ENCODE peak calls at places on chromosomes 11 and 22, in five cellular contexts. M is transverse colon, B is HepG2, S is adrenal gland, I is breast epithelium. H is an unnamed sample.

GRCh38 chr22:32341122-32341740 is 16.4 kb upstream of the RFPL3 start:
- DNase-seq in M (no peak), I (no peak), B (no peak), S (no peak), H (no peak)

GRCh38 chr11:15327786-15328231 is 213.1 kb downstream of the INSC start:
- DNase-seq in B (peak), S (peak), M (peak), I (no peak), H (peak)

GRCh38 chr11:65486570-65487466 is 12.0 kb upstream of the MALAT1 start:
- DNase-seq in I (no peak), S (no peak), M (no peak), B (no peak), H (no peak)

GRCh38 chr11:69667619-69668604 is 7.2 kb downstream of the LTO1 start:
- DNase-seq in S (peak), M (no peak), B (peak), I (no peak), H (no peak)

GRCh38 chr11:33005175-33005574 is 10.5 kb upstream of the DEPDC7 start:
- DNase-seq in I (no peak), M (no peak), S (no peak), B (no peak), H (no peak)

GRCh38 chr11:35007277-35007676 is 90.9 kb downstream of the PDHX start:
- DNase-seq in B (no peak), I (no peak), M (no peak), S (no peak), H (no peak)

GRCh38 chr11:85843929-85844328 is 11.3 kb upstream of the CCDC83 start:
- DNase-seq in M (no peak), S (no peak), B (no peak), I (no peak), H (no peak)

GRCh38 chr11:34194576-34195335 is 89.3 kb downstream of the NAT10 start:
- DNase-seq in S (no peak), B (no peak), M (no peak), I (no peak), H (no peak)

GRCh38 chr22:50443801-50444625 is 30.8 kb downstream of the SBF1 start:
- DNase-seq in M (no peak), B (no peak), S (no peak), I (no peak), H (no peak)

GRCh38 chr22:50688448-50688847 is 15.8 kb downstream of the SHANK3 start:
- DNase-seq in S (no peak), M (no peak), B (no peak), I (no peak), H (no peak)

GRCh38 chr11:69653406-69653960 is 12.5 kb downstream of the CCND1 start:
- DNase-seq in S (no peak), M (no peak), B (no peak), I (no peak), H (no peak)

GRCh38 chr11:88886796-88887195 is 179.0 kb downstream of the GRM5 start:
- DNase-seq in S (no peak), M (peak), I (no peak), B (peak), H (peak)

GRCh38 chr11:118878187-118878586 is 5.5 kb upstream of the CXCR5 start:
- DNase-seq in B (no peak), M (no peak), S (no peak), I (no peak), H (no peak)

GRCh38 chr11:27699242-27699925 is 871 bp downstream of the BDNF start:
- DNase-seq in I (no peak), M (no peak), B (no peak), S (no peak), H (no peak)

GRCh38 chr11:118929496-118930151 is 3.9 kb upstream of the BCL9L start:
- DNase-seq in M (peak), S (peak), B (peak), I (peak), H (peak)

GRCh38 chr11:32435947-32436750 is 810 bp upstream of the WT1 start:
- DNase-seq in B (no peak), M (no peak), S (no peak), I (no peak), H (peak)

GRCh38 chr11:60720460-60720859 is 4.1 kb upstream of the MS4A18 start:
- DNase-seq in I (no peak), M (no peak), B (no peak), S (no peak), H (no peak)

GRCh38 chr11:124865181-124865901 is at the start of gene ROBO3:
- DNase-seq in I (no peak), M (no peak), B (no peak), S (no peak), H (no peak)

GRCh38 chr11:87307101-87307500 is 269.4 kb downstream of the TMEM135 start:
- DNase-seq in B (no peak), I (no peak), S (no peak), M (no peak), H (no peak)

GRCh38 chr22:17817511-17818065 is 43.3 kb upstream of the BID start:
- DNase-seq in I (no peak), M (no peak), B (no peak), S (no peak), H (no peak)

GRCh38 chr11:102293873-102294601 is 23.2 kb upstream of the BIRC3 start:
- DNase-seq in B (peak), I (no peak), M (no peak), S (no peak), H (peak)

GRCh38 chr11:75445315-75445953 is 12.4 kb upstream of the KLHL35 start:
- DNase-seq in I (peak), M (peak), B (peak), S (peak), H (peak)

GRCh38 chr11:19740586-19740985 is 27.9 kb downstream of the NAV2 start:
- DNase-seq in M (no peak), I (no peak), B (no peak), S (no peak), H (no peak)

GRCh38 chr22:41367680-41368542 is 13.8 kb upstream of the TEF start:
- DNase-seq in M (peak), S (peak), I (peak), B (peak), H (no peak)

GRCh38 chr22:38795569-38795968 is 1.6 kb upstream of the DNAL4 start:
- DNase-seq in M (no peak), B (no peak), I (no peak), S (no peak), H (no peak)

GRCh38 chr22:38789606-38790005 is 4.3 kb downstream of the DNAL4 start:
- DNase-seq in M (no peak), S (no peak), I (no peak), B (no peak), H (no peak)

GRCh38 chr22:38792833-38793232 is 1.1 kb downstream of the DNAL4 start:
- DNase-seq in M (no peak), B (no peak), I (no peak), S (no peak), H (no peak)

GRCh38 chr22:38796262-38796957 is 2.5 kb upstream of the DNAL4 start:
- DNase-seq in S (no peak), B (no peak), I (no peak), M (no peak), H (no peak)

GRCh38 chr22:38793721-38794466 is at the start of gene DNAL4:
- DNase-seq in M (peak), I (peak), S (peak), B (peak), H (peak)
- TF ChIP-seq POLR2A in M (peak), I (no peak), S (peak), B (peak), H (peak)

DNA sequence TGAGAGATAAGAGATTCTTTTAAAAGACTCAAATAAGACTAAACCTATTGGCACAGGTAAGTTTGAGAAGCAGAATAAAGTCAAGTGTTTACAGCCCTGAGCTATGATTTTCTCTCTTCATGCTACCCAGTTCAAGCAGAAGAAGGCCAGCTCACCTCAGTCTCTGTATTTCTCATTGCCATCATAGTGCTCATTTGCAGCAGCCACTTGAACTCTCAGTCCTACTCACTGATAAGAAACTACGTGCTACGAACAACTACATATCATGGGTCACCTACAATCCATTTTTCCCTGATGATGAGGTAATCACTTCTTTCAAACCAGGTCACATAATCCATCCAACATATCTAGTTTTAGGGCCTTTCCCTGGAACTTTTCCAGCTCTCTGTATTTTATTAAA is 617.5 kb downstream of the JRKL start:
- DNase-seq in M (no peak), B (no peak), S (no peak), I (no peak), H (no peak)
- TF ChIP-seq POLR2A in M (no peak), B (no peak), S (no peak), I (no peak), H (no peak)

DNA sequence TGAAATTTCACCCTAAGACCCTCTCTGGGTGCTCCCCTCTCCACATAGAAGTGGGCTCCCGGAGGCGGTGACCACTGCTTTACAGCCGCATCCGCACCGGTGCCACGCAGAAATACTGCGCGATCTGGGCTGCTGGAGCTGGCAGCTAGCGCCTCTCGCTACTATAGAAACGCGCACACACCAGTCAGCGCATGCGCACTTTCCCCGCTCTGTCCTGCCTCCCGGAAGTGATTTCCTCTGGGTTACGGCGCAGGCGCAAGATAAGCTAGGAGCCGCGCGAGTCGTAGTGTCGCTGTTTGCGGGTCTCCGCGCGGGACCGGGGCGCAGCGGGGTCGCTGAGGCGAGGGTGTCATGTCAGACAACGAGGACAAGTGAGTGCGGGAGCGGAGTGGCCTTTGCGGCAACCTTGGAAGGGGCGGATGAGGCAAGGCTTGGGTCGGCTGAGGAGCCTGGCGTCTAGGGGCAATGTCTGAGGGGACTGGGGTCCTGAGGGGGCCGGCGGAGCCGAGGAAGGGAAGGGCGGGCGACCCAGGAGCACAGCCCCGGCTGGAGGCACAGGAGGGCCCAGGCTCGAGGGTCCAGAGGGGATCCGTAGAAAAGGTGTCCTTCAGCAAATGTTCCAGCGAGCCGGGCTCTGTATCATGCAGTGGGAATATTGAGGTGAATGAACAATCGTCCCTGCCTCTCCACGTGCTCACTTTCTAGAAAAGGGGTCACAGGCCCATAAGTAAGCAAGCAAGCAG is at the start of the genes C22orf23 and POLR2F:
- DNase-seq in B (peak), M (peak), I (peak), S (peak), H (peak)
- TF ChIP-seq POLR2A in B (peak), M (peak), I (peak), S (peak), H (peak)

DNA sequence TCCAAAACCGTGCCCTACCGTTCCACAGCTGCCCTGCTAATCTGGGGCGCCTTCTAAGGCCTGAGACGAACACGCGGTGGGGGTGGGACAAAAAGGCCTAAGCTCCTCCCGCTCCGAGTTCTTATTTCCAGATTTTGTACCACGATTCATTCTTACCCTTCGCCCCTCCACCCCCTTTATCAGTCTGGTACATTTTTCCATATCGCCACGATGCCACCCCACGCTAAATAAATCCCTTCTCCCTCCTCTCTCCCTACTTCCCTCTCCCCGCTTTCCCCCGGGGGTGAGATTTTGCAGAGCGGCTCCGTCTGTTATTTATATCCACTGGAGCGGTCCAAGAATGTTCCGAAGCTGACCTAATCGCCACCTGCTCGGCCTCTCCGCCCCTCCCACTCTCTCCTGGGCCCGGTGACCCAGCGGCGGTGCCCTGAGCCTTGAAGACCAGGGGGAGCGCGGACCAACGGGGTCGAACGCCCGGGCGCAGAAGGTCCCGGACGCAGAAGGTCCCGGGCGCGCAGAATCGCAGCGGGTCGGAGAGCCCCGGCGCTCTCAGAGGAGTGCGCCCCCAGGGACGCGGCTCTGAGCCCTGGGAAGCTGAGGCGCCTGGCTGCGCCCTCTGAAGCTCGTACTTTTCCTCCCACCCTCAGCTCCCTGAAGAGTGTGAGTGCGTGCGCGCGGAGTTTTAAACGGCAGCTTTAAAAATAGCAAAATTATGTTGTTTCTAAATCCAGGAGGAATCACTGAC is 875 bp upstream of the PACSIN3 start:
- DNase-seq in M (peak), I (no peak), S (peak), B (peak), H (peak)
- TF ChIP-seq POLR2A in M (no peak), I (no peak), S (peak), B (peak), H (no peak)

GRCh38 chr22:24429411-24430365 is 2.3 kb downstream of the ADORA2A start:
- DNase-seq in M (no peak), S (no peak), I (no peak), B (no peak), H (no peak)

GRCh38 chr22:24426859-24427499 is 420 bp upstream of the ADORA2A start:
- DNase-seq in S (no peak), M (no peak), B (no peak), I (no peak), H (no peak)

GRCh38 chr22:24426436-24426835 is 963 bp upstream of the ADORA2A start:
- DNase-seq in S (no peak), I (no peak), M (no peak), B (no peak), H (no peak)

GRCh38 chr22:24428751-24429410 is 1.5 kb downstream of the ADORA2A start:
- DNase-seq in I (no peak), B (no peak), S (no peak), M (no peak), H (no peak)

DNA sequence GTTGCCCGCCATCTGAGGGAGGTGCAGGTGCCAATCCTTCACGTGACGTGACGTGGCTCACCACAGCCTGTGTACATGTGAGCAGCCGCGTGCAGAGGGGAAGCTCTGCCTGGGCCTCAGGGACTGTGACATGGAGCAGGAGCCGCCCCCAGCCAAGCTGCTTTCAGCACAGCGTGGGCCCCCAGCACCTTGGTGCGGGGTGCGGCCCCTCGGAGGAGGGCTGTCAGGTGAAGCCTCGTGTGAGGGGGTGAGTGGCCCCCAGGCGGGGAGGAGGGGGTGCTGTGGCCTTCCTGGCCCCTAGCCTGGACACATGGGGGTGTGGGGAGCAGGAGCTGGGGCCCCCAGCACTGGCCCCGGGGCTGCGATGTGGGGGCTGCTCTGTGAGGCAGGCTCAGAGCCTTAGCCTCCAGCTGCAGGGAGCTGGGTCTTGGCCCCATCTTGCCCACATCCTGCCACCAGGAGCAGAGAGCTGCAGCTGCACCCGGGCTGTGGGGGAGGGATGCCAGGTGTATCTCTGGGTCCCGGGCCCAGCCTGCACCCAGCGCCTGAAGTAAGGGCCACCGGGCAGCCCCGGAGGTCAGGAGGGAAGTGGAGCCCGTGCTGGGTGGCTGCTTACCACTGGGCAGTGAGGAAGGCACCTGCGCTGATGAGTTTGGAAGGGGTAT is at the start of gene ADORA2A:
- DNase-seq in M (peak), I (no peak), B (no peak), S (no peak), H (no peak)
- TF ChIP-seq POLR2A in M (no peak), I (no peak), B (no peak), S (no peak), H (no peak)

H was measured in erythroblast.